ENCODE peak calls at places on chromosomes 12 and 14, in four cellular contexts. O is HL-60, P is K562, D is GM12878. I is an unnamed sample.
A peak's percentile ranks its signal among the peaks of the same experiment; 100 is the strongest.

GRCh38 chr14:97644365-97644764 is 847.2 kb downstream of the VRK1 start:
- DNase-seq in P (no peak), D (no peak), O (no peak), I (no peak)

GRCh38 chr14:90519262-90519920 is 122.6 kb downstream of the CALM1 start:
- DNase-seq in O (no peak), D (no peak), P (no peak), I (no peak)

GRCh38 chr12:29152223-29152868 is 3.3 kb downstream of the FAR2 start:
- DNase-seq in P (no peak), O (no peak), D (no peak), I (peak; percentile 38)

GRCh38 chr12:94099191-94099983 is 49.0 kb upstream of the PLXNC1 start:
- DNase-seq in P (peak; percentile 18), D (no peak), O (no peak), I (no peak)

GRCh38 chr14:80212025-80212402 is 710 bp upstream of the DIO2 start:
- DNase-seq in D (no peak), O (no peak), P (no peak), I (no peak)

GRCh38 chr12:59895161-59895785 is 299.4 kb downstream of the SLC16A7 start:
- DNase-seq in O (no peak), D (no peak), P (no peak), I (no peak)

GRCh38 chr14:74575507-74575906 is 36.5 kb downstream of the LTBP2 start:
- DNase-seq in O (no peak), D (no peak), P (no peak), I (no peak)

GRCh38 chr14:92426237-92426636 is 87.3 kb upstream of the RIN3 start:
- DNase-seq in O (no peak), D (no peak), P (no peak), I (no peak)

GRCh38 chr12:122293081-122293480 is 26.8 kb upstream of the VPS33A start:
- DNase-seq in P (no peak), D (peak; percentile 55), O (no peak), I (no peak)

GRCh38 chr12:123363743-123364531 is 710 bp downstream of the SBNO1 start:
- DNase-seq in D (no peak), P (peak; percentile 32), O (no peak), I (no peak)

GRCh38 chr12:65306229-65306602 is 27.7 kb downstream of the MSRB3 start:
- DNase-seq in O (no peak), P (no peak), D (no peak), I (no peak)

GRCh38 chr12:85369365-85370154 is 89.5 kb downstream of the ALX1 start:
- DNase-seq in O (no peak), D (no peak), P (no peak), I (no peak)

GRCh38 chr14:34692348-34692747 is 22.0 kb downstream of the CFL2 start:
- DNase-seq in O (no peak), P (no peak), D (no peak), I (no peak)

GRCh38 chr12:77941396-77941795 is 110.7 kb downstream of the NAV3 start:
- DNase-seq in P (no peak), O (no peak), D (no peak), I (no peak)

GRCh38 chr14:71687115-71687836 is 245.0 kb upstream of the RGS6 start:
- DNase-seq in O (no peak), P (no peak), D (no peak), I (no peak)

GRCh38 chr14:80315681-80316080 is 104.4 kb upstream of the DIO2 start:
- DNase-seq in O (no peak), P (no peak), D (no peak), I (no peak)

GRCh38 chr14:68968051-68968450 is 11.1 kb downstream of the ACTN1 start:
- DNase-seq in O (no peak), P (no peak), D (no peak), I (no peak)

GRCh38 chr12:132329036-132329738 is at the start of gene GALNT9:
- DNase-seq in O (no peak), D (no peak), P (peak; percentile 40), I (no peak)

DNA sequence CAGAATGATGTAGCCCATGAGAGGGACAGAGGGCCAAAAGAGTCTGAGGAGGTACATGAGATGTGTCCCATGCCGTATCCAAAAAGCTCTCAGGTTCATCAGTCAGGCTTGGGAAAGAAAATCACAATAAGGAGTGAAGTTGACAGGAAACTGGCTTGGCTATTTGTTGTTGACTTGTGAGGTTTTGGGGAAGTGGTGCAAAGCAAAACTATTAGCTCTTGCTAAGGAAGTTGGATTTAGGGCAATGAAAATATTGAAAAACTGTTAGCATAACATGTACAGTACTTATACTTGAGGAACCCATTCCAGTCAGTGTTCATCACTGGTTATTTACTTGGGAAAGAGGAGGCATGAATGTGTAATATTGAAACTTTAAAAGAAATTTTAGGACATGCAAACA is 145.9 kb downstream of the DUSP6 start:
- DNase-seq in D (no peak), O (no peak), P (no peak), I (no peak)
- TF ChIP-seq SPI1 in D (no peak), O (peak; percentile 87), P (no peak), I (peak; percentile 1)

GRCh38 chr12:22474970-22475720 is 69.2 kb downstream of the C2CD5 start:
- DNase-seq in O (no peak), P (no peak), D (no peak), I (no peak)
- TF ChIP-seq SPI1 in O (no peak), P (no peak), D (no peak), I (no peak)

GRCh38 chr12:62846506-62846905 is 88.4 kb downstream of the PPM1H start:
- DNase-seq in D (no peak), P (no peak), O (no peak), I (no peak)

GRCh38 chr12:62847709-62848108 is 87.2 kb downstream of the PPM1H start:
- DNase-seq in P (no peak), O (no peak), D (no peak), I (no peak)

GRCh38 chr12:62844915-62845314 is 90.0 kb downstream of the PPM1H start:
- DNase-seq in D (no peak), P (no peak), O (no peak), I (no peak)

GRCh38 chr12:62849398-62849797 is 85.6 kb downstream of the PPM1H start:
- DNase-seq in P (no peak), O (no peak), D (no peak), I (no peak)

DNA sequence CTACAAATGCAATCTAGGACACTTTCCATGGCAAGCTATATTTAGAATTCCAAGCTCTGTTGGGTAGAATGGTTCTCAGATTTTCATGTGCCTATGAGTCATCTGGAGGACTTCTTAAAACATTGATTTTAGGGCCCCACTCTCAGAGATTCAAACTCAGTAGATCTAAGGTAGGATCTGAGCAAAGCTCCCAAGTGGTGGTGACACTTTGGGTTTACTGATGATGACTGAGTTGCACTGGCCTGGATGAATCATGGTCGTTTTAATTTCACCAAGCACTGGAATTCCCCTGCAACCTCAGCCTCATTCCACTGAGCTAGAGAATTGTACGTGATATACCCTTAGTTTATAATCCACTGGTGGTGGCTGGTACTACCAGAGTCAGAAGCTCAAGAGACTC is 86.5 kb downstream of the PPM1H start:
- DNase-seq in P (no peak), D (peak; percentile 3), O (no peak), I (no peak)
- TF ChIP-seq SPI1 in P (no peak), D (no peak), O (no peak), I (no peak)

GRCh38 chr12:46390881-46391280 is 18.3 kb upstream of the SLC38A2 start:
- DNase-seq in O (no peak), D (no peak), P (no peak), I (no peak)
- TF ChIP-seq SPI1 in O (no peak), D (no peak), P (no peak), I (no peak)

GRCh38 chr12:34398366-34398705 is 376.0 kb downstream of the ALG10 start:
- DNase-seq in P (peak; percentile 1), D (no peak), O (no peak), I (no peak)

GRCh38 chr12:34396006-34396860 is 373.9 kb downstream of the ALG10 start:
- DNase-seq in P (peak; percentile 3), O (no peak), D (no peak), I (no peak)

GRCh38 chr12:34397591-34398365 is 375.5 kb downstream of the ALG10 start:
- DNase-seq in P (peak; percentile 1), D (no peak), O (no peak), I (no peak)

GRCh38 chr12:34395056-34396005 is 373.0 kb downstream of the ALG10 start:
- DNase-seq in O (no peak), P (peak; percentile 3), D (no peak), I (no peak)

DNA sequence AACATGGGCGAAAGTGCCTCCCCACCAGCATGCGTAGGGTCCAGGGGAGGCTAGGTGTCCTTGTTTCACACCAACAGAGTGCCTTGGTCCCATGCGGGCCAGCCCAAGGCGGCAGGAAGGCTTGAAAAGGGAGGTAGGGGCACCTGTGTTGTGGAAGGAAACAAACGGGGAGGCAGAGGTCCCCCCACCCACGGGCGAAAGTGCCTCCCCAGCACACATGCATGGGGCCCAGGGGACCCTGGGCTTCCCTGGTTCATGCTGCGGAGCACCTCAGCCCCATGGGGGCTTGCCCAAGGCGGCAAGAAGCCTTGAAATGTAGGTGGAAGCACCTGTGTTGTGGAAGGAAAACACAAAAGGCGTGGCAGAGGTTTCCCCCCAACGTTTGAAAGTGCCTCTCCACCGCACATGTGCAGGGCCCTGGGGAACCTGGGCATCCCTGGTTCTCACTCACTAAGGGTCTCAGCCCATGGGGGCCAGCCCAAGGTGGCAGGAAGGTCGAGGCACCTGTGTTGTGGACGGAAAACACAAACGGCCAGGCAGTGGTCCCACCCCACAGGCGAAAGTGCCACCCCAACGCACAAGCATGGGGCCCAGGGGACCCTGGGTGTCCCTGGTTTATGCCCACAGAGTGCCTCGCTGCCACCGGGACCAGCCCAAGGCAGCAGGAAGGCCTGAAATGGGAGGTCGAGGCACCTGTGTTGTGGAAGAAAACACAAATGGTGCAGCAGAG is 374.7 kb downstream of the ALG10 start:
- DNase-seq in P (peak; percentile 1), O (no peak), D (no peak), I (no peak)
- TF ChIP-seq SPI1 in P (no peak), O (no peak), D (no peak), I (no peak)

DNA sequence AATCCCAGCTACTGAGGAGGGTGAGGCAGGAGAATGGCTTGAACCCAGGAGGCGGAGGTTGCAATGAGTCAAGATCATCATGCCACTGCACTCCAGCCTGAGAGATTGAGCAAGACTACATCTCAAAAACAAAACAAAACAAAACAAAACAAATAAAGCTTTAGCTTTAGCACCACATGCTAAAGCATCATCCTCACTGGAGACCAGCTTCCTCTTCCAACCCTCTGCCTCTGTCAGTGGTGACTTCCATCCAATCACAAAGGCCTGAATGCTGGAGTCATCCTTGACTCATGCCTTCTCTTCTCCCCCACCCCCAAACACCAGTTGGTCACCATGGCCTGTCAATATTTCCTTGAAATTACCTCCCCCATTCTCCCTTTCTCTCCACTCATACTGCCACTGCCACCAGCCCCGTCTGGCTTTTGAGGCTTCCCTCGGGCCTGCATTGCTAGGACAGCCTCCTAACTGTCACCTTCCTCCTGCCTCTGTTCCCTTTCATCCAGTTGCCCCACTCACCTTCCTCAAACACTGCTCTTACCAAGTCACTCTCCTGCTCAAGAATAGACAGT is 1.4 kb downstream of the ZNF385A start:
- DNase-seq in O (peak; percentile 97), P (peak; percentile 55), D (no peak), I (no peak)
- TF ChIP-seq SPI1 in O (no peak), P (no peak), D (no peak), I (no peak)

GRCh38 chr12:110379201-110379600 is 24.3 kb downstream of the ANAPC7 start:
- DNase-seq in D (no peak), O (no peak), P (no peak), I (no peak)
- TF ChIP-seq SPI1 in D (no peak), O (no peak), P (no peak), I (no peak)